ENCODE peak calls at places on chromosomes 6 and 20, in ten cellular contexts. L, R, V, E, U, G, N, O, J and P are unnamed samples.

GRCh38 chr6:10837009-10837691 is 1.2 kb downstream of the MAK start:
- DNase-seq in L (no peak), R (peak), V (peak), E (peak), U (peak), G (peak), N (peak), O (peak), J (no peak), P (no peak)

GRCh38 chr20:17895641-17896246 is 72.8 kb downstream of the SNX5 start:
- DNase-seq in L (peak), R (no peak), V (peak), E (peak), U (no peak), G (no peak), N (peak), O (peak), J (peak), P (peak)

GRCh38 chr6:139536751-139537617 is 162.5 kb upstream of the CITED2 start:
- DNase-seq in L (no peak), R (no peak), V (no peak), E (no peak), U (no peak), G (peak), N (no peak), O (no peak), J (no peak), P (no peak)

GRCh38 chr20:58597021-58597940 is 53.8 kb upstream of the STX16 start:
- DNase-seq in L (no peak), R (no peak), V (no peak), E (peak), U (no peak), G (peak), N (no peak), O (no peak), J (peak), P (no peak)

GRCh38 chr6:117352466-117353081 is 73.2 kb downstream of the ROS1 start:
- DNase-seq in L (peak), R (no peak), V (peak), E (no peak), U (no peak), G (peak), N (peak), O (no peak), J (peak), P (peak)

GRCh38 chr20:58054744-58055373 is 173.6 kb downstream of the ANKRD60 start:
- DNase-seq in L (no peak), R (peak), V (peak), E (no peak), U (no peak), G (peak), N (peak), O (peak), J (no peak), P (no peak)

GRCh38 chr6:4780360-4780812 is 4.2 kb downstream of the CDYL start:
- DNase-seq in L (peak), R (no peak), V (peak), E (no peak), U (no peak), G (peak), N (peak), O (peak), J (peak), P (no peak)

GRCh38 chr20:36924167-36925045 is 27.1 kb downstream of the SAMHD1 start:
- DNase-seq in L (no peak), R (no peak), V (no peak), E (no peak), U (no peak), G (no peak), N (no peak), O (peak), J (no peak), P (no peak)

GRCh38 chr6:130749402-130749801 is 77.8 kb upstream of the SMLR1 start:
- DNase-seq in L (no peak), R (no peak), V (no peak), E (no peak), U (no peak), G (no peak), N (no peak), O (no peak), J (peak), P (no peak)
- TF ChIP-seq CTCF in L (peak), R (no peak), V (no peak), E (no peak), U (no peak), G (no peak), N (no peak), O (no peak), J (no peak), P (no peak)

GRCh38 chr6:109073344-109074235 is 21.1 kb downstream of the SESN1 start:
- DNase-seq in L (peak), R (peak), V (peak), E (peak), U (no peak), G (peak), N (peak), O (peak), J (peak), P (peak)
- TF ChIP-seq CTCF in L (peak), R (peak), V (peak), E (peak), U (peak), G (peak), N (peak), O (peak), J (peak), P (peak)

GRCh38 chr6:118725944-118726343 is 74.6 kb upstream of the CEP85L start:
- DNase-seq in L (no peak), R (no peak), V (no peak), E (no peak), U (no peak), G (no peak), N (no peak), O (no peak), J (no peak), P (no peak)
- TF ChIP-seq CTCF in L (no peak), R (no peak), V (no peak), E (no peak), U (no peak), G (no peak), N (no peak), O (no peak), J (no peak), P (no peak)

GRCh38 chr6:43575105-43575771 is 600 bp downstream of the XPO5 start:
- DNase-seq in L (no peak), R (peak), V (peak), E (no peak), U (peak), G (peak), N (peak), O (no peak), J (peak), P (no peak)

GRCh38 chr6:43579171-43579570 is 3.2 kb downstream of the POLH start:
- DNase-seq in L (peak), R (no peak), V (no peak), E (no peak), U (no peak), G (no peak), N (peak), O (no peak), J (peak), P (no peak)

GRCh38 chr6:43578748-43579147 is 2.8 kb downstream of the POLH start:
- DNase-seq in L (no peak), R (no peak), V (no peak), E (no peak), U (no peak), G (no peak), N (peak), O (no peak), J (peak), P (no peak)

GRCh38 chr6:43572015-43572414 is 3.8 kb downstream of the XPO5 start:
- DNase-seq in L (no peak), R (no peak), V (no peak), E (no peak), U (no peak), G (no peak), N (no peak), O (no peak), J (no peak), P (no peak)

GRCh38 chr6:43575772-43576551 is at the start of the genes POLH and XPO5:
- DNase-seq in L (peak), R (peak), V (peak), E (peak), U (peak), G (peak), N (peak), O (peak), J (peak), P (peak)
- TF ChIP-seq CTCF in L (peak), R (no peak), V (peak), E (no peak), U (no peak), G (no peak), N (peak), O (no peak), J (peak), P (no peak)